ENCODE peak calls at places on chromosomes 13 and 19, in four cellular contexts. U is pancreas, Y is keratinocyte, M is cardiac muscle cell. Q is an unnamed sample.

GRCh38 chr19:13864513-13865242 is 12.3 kb upstream of the NANOS3 start:
- DNase-seq in U (no peak), Y (no peak), M (peak), Q (no peak)

GRCh38 chr19:47437500-47437899 is 18.2 kb upstream of the MEIS3 start:
- DNase-seq in U (no peak), Y (no peak), M (peak), Q (no peak)

GRCh38 chr13:21371011-21371410 is 88.1 kb downstream of the ZDHHC20 start:
- DNase-seq in U (no peak), Y (no peak), M (no peak), Q (no peak)

GRCh38 chr19:18735324-18735723 is 51.8 kb downstream of the CRTC1 start:
- DNase-seq in U (no peak), Y (no peak), M (no peak), Q (no peak)

GRCh38 chr13:85626603-85627002 is 172.6 kb downstream of the SLITRK6 start:
- DNase-seq in U (no peak), Y (no peak), M (no peak), Q (no peak)

GRCh38 chr13:114067381-114067885 is 65.0 kb downstream of the RASA3 start:
- DNase-seq in U (no peak), Y (no peak), M (no peak), Q (no peak)

GRCh38 chr19:3336680-3337523 is 29.5 kb upstream of the NFIC start:
- DNase-seq in U (peak), Y (no peak), M (no peak), Q (peak)

GRCh38 chr19:30393046-30393445 is 20.9 kb downstream of the ZNF536 start:
- DNase-seq in U (no peak), Y (no peak), M (no peak), Q (no peak)

GRCh38 chr19:3224346-3225325 is at the start of gene CELF5:
- DNase-seq in U (no peak), Y (no peak), M (peak), Q (no peak)

GRCh38 chr13:24033527-24034302 is 126.8 kb upstream of the SPATA13 start:
- DNase-seq in U (no peak), Y (no peak), M (no peak), Q (no peak)
- H3K4me3 ChIP-seq in U (no peak), Y (no peak), M (no peak), Q (no peak)

GRCh38 chr19:51691122-51692064 is 1.7 kb upstream of the SPACA6 start:
- DNase-seq in U (no peak), Y (no peak), M (peak), Q (no peak)
- H3K4me3 ChIP-seq in U (peak), Y (peak), M (peak), Q (peak)

DNA sequence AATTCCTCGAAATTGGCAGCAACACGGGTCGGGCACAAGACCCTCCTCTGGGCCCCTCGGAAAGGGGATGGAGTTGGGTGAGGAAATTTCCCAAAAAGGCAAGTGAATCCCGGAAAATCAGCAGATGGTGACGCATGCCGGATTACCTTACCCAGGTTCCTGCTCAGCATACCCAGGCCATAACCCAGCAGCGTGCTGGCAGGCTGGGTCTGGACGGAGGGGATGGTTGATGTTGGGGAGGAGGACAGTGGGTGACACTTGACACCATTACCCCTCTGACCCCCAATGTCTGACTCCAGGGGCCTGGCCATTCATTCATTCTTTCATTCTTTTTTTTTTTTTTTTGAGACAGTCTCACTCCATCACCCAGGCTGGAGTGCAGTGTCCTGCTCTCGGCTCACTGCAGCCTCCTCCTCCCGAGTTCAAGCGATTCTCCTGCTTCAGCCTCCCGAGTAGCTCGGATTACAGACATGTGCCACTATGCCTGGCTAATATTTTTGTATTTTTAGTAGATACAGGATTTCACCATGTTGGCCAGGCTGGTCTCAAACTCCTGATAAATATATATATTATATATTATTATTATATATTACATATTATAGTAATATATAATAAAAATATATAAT is 794 bp downstream of the PVR start:
- DNase-seq in U (peak), Y (no peak), M (peak), Q (no peak)
- H3K4me3 ChIP-seq in U (peak), Y (peak), M (peak), Q (peak)

GRCh38 chr19:48500830-48501445 is 10.7 kb downstream of the LMTK3 start:
- DNase-seq in U (no peak), Y (no peak), M (no peak), Q (no peak)

GRCh38 chr19:48501961-48502719 is 9.5 kb downstream of the LMTK3 start:
- DNase-seq in U (peak), Y (peak), M (peak), Q (peak)

GRCh38 chr19:48499352-48500090 is 12.1 kb downstream of the LMTK3 start:
- DNase-seq in U (no peak), Y (no peak), M (no peak), Q (no peak)

GRCh38 chr19:48501446-48501960 is 10.1 kb downstream of the LMTK3 start:
- DNase-seq in U (peak), Y (peak), M (no peak), Q (no peak)

DNA sequence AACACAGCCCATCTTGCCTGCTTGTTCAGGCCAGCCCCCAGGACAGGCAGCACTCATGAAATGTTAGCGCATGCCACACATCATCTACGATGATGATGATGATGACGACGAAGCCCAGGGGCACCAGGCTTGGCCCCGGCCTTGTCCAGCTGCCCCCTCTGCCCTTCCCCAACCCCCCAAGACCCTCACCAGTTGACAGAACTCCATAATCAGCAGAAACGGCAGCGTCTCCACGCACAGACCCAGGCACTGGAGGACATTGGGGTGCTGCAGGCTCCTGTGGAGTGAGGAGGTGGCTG is 9.0 kb downstream of the LMTK3 start:
- DNase-seq in U (no peak), Y (no peak), M (no peak), Q (no peak)
- H3K4me3 ChIP-seq in U (peak), Y (no peak), M (peak), Q (peak)

DNA sequence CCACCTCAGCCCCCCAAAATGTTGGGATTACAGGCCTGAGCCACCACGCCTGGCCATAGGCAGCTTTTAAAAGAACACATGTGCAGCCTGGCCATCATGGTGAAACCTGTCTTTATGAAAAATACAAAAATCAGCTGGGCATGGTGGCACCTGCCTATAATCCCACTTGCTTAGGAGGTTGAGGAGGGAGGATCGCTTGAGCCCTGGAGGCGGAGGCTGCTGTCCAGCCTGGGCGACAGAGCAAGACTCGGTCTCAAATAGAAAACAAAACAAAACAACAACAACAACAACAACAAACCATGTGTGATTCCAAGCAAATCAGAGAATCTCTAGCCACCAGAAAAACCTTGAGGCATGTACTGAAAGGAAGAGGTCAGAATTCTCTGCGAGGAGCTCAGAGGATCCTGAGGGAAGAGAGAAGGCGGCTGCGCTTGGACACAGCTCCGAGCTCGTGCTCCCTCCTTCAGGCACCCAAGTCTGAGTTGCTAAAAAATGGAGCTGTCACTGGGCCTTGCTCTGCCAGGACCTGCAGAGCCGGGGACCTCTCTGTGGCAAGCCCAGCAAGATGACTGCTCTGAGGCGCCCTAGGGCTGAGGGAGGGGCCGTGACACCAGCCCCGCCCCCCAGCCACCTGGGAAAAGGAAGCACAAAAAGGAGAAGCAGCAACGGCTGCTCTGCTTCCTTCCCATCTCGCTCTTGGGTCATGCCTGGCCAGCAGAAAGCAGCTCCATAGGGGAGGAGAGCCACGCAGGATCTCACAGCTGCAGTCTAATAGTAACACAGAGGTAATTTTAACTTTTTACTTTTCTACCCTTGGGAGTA is at the start of gene ARL11:
- DNase-seq in U (peak), Y (peak), M (no peak), Q (no peak)
- H3K4me3 ChIP-seq in U (no peak), Y (peak), M (no peak), Q (no peak)

GRCh38 chr13:41310963-41311606 is at the start of gene NAA16:
- DNase-seq in U (peak), Y (peak), M (peak), Q (peak)

GRCh38 chr13:41315466-41316047 is 4.5 kb downstream of the NAA16 start:
- DNase-seq in U (no peak), Y (no peak), M (no peak), Q (no peak)

GRCh38 chr13:41313659-41314197 is 2.7 kb downstream of the NAA16 start:
- DNase-seq in U (no peak), Y (no peak), M (no peak), Q (no peak)

GRCh38 chr13:41311607-41312500 is 787 bp downstream of the NAA16 start:
- DNase-seq in U (peak), Y (no peak), M (peak), Q (no peak)

DNA sequence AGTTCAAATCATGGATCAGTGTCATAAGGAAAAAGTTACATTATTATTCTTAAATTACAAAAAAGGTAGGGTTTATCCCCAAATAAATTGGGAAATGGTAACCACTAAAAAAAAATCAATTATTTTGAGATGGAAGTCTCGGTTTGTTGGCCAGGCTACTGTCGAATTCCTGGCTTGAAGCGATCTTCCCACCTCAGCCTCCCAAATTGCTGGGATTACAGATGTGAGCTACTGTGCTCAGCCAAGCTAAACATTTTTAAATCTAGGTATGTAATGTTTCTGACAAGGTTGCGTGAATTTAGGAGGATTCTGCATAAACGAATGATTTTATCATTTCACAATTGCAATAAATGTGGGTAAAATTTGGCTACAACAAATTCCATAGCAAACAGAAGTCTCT is 2.0 kb downstream of the NAA16 start:
- DNase-seq in U (no peak), Y (no peak), M (no peak), Q (no peak)
- H3K4me3 ChIP-seq in U (peak), Y (peak), M (peak), Q (peak)

GRCh38 chr13:26184791-26185250 is 37.3 kb downstream of the RNF6 start:
- DNase-seq in U (peak), Y (peak), M (peak), Q (peak)

GRCh38 chr13:26185720-26186119 is 36.4 kb downstream of the RNF6 start:
- DNase-seq in U (no peak), Y (no peak), M (no peak), Q (no peak)

GRCh38 chr13:26186141-26186870 is 35.8 kb downstream of the RNF6 start:
- DNase-seq in U (peak), Y (peak), M (peak), Q (peak)

GRCh38 chr13:26183416-26183815 is 38.7 kb downstream of the RNF6 start:
- DNase-seq in U (no peak), Y (no peak), M (no peak), Q (no peak)

GRCh38 chr13:26186995-26187394 is 35.1 kb downstream of the RNF6 start:
- DNase-seq in U (no peak), Y (no peak), M (no peak), Q (no peak)
- H3K4me3 ChIP-seq in U (peak), Y (peak), M (no peak), Q (peak)

DNA sequence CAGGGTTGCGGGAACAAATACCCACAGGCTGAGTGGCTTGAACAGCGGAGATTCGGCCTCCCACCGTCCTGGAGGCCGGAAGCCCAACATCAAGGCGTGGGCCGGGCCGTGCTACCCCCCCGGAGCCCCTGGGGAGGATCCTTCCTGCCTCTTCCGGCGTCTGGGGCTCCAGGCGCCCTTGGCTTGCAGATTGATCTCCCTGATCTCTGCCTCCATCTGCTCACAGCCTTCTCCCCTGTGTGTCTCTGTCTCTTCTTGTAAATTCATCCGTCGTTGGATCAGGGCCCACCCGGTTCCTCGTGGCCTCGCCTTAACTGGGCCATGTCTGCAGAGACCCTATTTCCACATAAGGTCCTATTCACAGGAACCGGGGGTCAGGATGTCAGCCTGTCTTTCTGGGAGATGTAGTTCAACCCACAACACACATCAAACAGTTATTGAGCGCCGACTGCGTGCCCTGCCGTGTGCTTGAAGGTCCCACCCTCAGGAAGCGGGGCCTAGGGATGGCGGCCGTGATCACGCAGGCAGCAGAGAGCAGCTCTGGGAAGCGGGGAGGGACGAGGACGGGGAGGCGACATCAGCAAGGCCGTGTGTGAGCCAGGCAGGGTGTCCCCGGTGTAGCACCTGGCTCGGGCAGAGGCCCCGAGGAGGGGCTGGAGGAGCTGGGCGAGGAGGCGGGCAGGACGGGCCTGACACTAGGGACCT is 21.3 kb downstream of the HCN2 start:
- DNase-seq in U (no peak), Y (no peak), M (no peak), Q (no peak)
- H3K4me3 ChIP-seq in U (no peak), Y (no peak), M (no peak), Q (no peak)